ENCODE peak calls at places on chromosome 13, in five cellular contexts. N, R, X, U and F are unnamed samples.

GRCh38 chr13:35848316-35848715 is 282.9 kb downstream of the DCLK1 start:
- DNase-seq in R (no peak), N (no peak), X (no peak), U (no peak), F (no peak)

GRCh38 chr13:23750383-23751121 is 138.6 kb downstream of the MIPEP start:
- DNase-seq in X (no peak), R (no peak), U (no peak), N (no peak), F (peak; percentile 22)

GRCh38 chr13:75316427-75316826 is 165.5 kb downstream of the TBC1D4 start:
- DNase-seq in R (no peak), U (no peak), N (no peak), X (no peak), F (no peak)

GRCh38 chr13:39364797-39365468 is 238.1 kb downstream of the LHFPL6 start:
- DNase-seq in R (no peak), U (no peak), N (no peak), X (no peak), F (peak; percentile 64)

GRCh38 chr13:99459101-99459500 is 42.2 kb upstream of the TM9SF2 start:
- DNase-seq in R (no peak), U (no peak), N (no peak), X (no peak), F (no peak)

GRCh38 chr13:113405481-113406300 is 41.8 kb upstream of the GRTP1 start:
- DNase-seq in R (no peak), X (peak; percentile 42), N (no peak), U (no peak), F (no peak)

GRCh38 chr13:79306650-79307049 is 99.4 kb downstream of the RBM26 start:
- DNase-seq in X (no peak), U (no peak), R (no peak), N (no peak), F (no peak)

GRCh38 chr13:71079638-71080037 is 787.4 kb downstream of the DACH1 start:
- DNase-seq in X (no peak), N (no peak), U (no peak), R (no peak), F (no peak)

GRCh38 chr13:83214452-83214851 is 667.8 kb downstream of the SLITRK1 start:
- DNase-seq in X (no peak), R (no peak), U (no peak), N (no peak), F (no peak)

GRCh38 chr13:26678796-26679195 is 81.8 kb downstream of the GPR12 start:
- DNase-seq in N (no peak), U (no peak), R (no peak), X (no peak), F (no peak)
- H3K27me3 ChIP-seq in N (no peaks in the 10 kb centered on the region), U (no peaks in the 10 kb centered on the region), R (no peaks in the 10 kb centered on the region), X (no peaks in the 10 kb centered on the region), F (no peaks in the 10 kb centered on the region)

DNA sequence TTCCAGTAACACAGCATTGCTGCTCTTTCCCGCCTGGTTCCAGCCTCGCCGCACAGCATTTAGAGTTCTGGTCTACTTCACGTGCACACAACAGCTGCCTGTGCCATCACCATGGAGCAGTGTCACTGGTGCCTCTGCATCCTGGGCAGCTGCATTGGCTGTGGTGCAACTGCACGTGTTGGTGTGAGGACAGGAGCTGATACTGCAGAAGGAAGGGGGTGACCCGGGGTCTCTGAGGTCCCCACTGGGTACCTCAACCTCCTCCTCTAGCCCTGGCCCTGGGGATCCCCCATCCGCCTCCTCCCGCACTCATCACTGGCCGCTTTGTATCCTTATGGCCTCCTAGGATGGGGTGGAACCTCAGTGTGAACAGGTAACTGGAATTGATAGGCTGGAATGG is 112.5 kb downstream of the SOX1 start:
- DNase-seq in U (no peak), X (no peak), N (no peak), R (no peak), F (no peak)
- H3K27me3 ChIP-seq in U (no peaks in the 10 kb centered on the region), X (no peaks in the 10 kb centered on the region), N (no peaks in the 10 kb centered on the region), R (peaks cover 9% of the 10 kb centered on the region), F (no peaks in the 10 kb centered on the region)

GRCh38 chr13:112053744-112054615 is 13.0 kb upstream of the SOX1 start:
- DNase-seq in U (no peak), X (no peak), R (no peak), N (no peak), F (no peak)

GRCh38 chr13:112055417-112056206 is 11.3 kb upstream of the SOX1 start:
- DNase-seq in R (no peak), U (no peak), N (no peak), X (no peak), F (no peak)

GRCh38 chr13:112055032-112055416 is 11.9 kb upstream of the SOX1 start:
- DNase-seq in X (no peak), U (no peak), R (no peak), N (no peak), F (no peak)

GRCh38 chr13:112053167-112053743 is 13.7 kb upstream of the SOX1 start:
- DNase-seq in U (no peak), R (no peak), N (no peak), X (no peak), F (no peak)

GRCh38 chr13:112054616-112055015 is 12.3 kb upstream of the SOX1 start:
- DNase-seq in X (no peak), U (no peak), N (no peak), R (no peak), F (no peak)
- H3K27me3 ChIP-seq in X (no peaks in the 10 kb centered on the region), U (peaks cover 33% of the 10 kb centered on the region), N (peaks cover 89% of the 10 kb centered on the region), R (peaks cover 95% of the 10 kb centered on the region), F (peaks cover 83% of the 10 kb centered on the region)

GRCh38 chr13:30708541-30708940 is 26.8 kb upstream of the ALOX5AP start:
- DNase-seq in U (no peak), N (no peak), R (no peak), X (no peak), F (no peak)

GRCh38 chr13:30710442-30710841 is 24.9 kb upstream of the ALOX5AP start:
- DNase-seq in X (no peak), U (no peak), R (no peak), N (no peak), F (no peak)

GRCh38 chr13:30702006-30702405 is 33.3 kb upstream of the ALOX5AP start:
- DNase-seq in N (no peak), R (no peak), X (no peak), U (no peak), F (no peak)

GRCh38 chr13:30704596-30704995 is 30.7 kb upstream of the ALOX5AP start:
- DNase-seq in X (no peak), N (no peak), U (no peak), R (no peak), F (no peak)

GRCh38 chr13:30705672-30706071 is 29.7 kb upstream of the ALOX5AP start:
- DNase-seq in U (no peak), R (no peak), N (no peak), X (no peak), F (peak; percentile 74)
- H3K27me3 ChIP-seq in U (no peaks in the 10 kb centered on the region), R (no peaks in the 10 kb centered on the region), N (no peaks in the 10 kb centered on the region), X (no peaks in the 10 kb centered on the region), F (peaks cover 30% of the 10 kb centered on the region)